ENCODE peak calls at places on chromosome 13, in seven cellular contexts. M, F, Y, N, O, B and K are unnamed samples.

GRCh38 chr13:50410921-50411712 is 395.9 kb downstream of the KCNRG start:
- DNase-seq in F (peak), O (no peak), N (no peak), B (no peak), Y (no peak), M (no peak), K (no peak)

GRCh38 chr13:63631006-63631405 is 2215.4 kb upstream of the PCDH20 start:
- DNase-seq in M (no peak), N (no peak), F (no peak), B (no peak), O (no peak), Y (no peak), K (no peak)

GRCh38 chr13:54574791-54575190 is 1546.2 kb downstream of the OLFM4 start:
- DNase-seq in B (no peak), O (no peak), F (no peak), Y (no peak), M (no peak), N (no peak), K (no peak)

GRCh38 chr13:109666656-109667448 is 119.5 kb downstream of the IRS2 start:
- DNase-seq in F (no peak), Y (no peak), M (no peak), N (no peak), B (no peak), O (no peak), K (no peak)

GRCh38 chr13:20461481-20461859 is 64.2 kb downstream of the CRYL1 start:
- DNase-seq in N (no peak), B (peak), F (peak), Y (no peak), O (no peak), M (no peak), K (no peak)

GRCh38 chr13:48647625-48648024 is 6.1 kb upstream of the CYSLTR2 start:
- DNase-seq in O (no peak), B (no peak), N (no peak), M (no peak), Y (no peak), F (no peak), K (no peak)

GRCh38 chr13:113305208-113305607 is 8.2 kb downstream of the LAMP1 start:
- DNase-seq in Y (no peak), N (no peak), O (no peak), B (no peak), F (no peak), M (no peak), K (no peak)

GRCh38 chr13:30371649-30372265 is 50.5 kb upstream of the UBE2L5 start:
- DNase-seq in N (no peak), F (peak), Y (peak), B (peak), M (no peak), O (peak), K (no peak)

GRCh38 chr13:110263906-110264305 is 43.1 kb downstream of the COL4A1 start:
- DNase-seq in N (no peak), Y (no peak), B (no peak), O (no peak), M (no peak), F (no peak), K (no peak)

GRCh38 chr13:26882731-26883130 is 122.1 kb upstream of the GPR12 start:
- DNase-seq in Y (no peak), B (no peak), N (no peak), M (no peak), O (no peak), F (no peak), K (no peak)

GRCh38 chr13:28743045-28743444 is 24.3 kb upstream of the SLC46A3 start:
- DNase-seq in O (no peak), M (no peak), B (no peak), Y (no peak), F (no peak), N (no peak), K (no peak)

GRCh38 chr13:87295636-87296035 is 375.5 kb upstream of the SLITRK5 start:
- DNase-seq in O (no peak), N (no peak), B (no peak), Y (no peak), M (no peak), F (no peak), K (no peak)

GRCh38 chr13:76210262-76210661 is 574.1 kb downstream of the LMO7 start:
- DNase-seq in M (no peak), O (no peak), Y (no peak), F (no peak), B (no peak), N (no peak), K (no peak)

GRCh38 chr13:75770164-75771145 is 134.3 kb downstream of the LMO7 start:
- DNase-seq in N (no peak), F (no peak), M (no peak), O (no peak), Y (no peak), B (no peak), K (no peak)

GRCh38 chr13:29591310-29591709 is 4.2 kb downstream of the SLC7A1 start:
- DNase-seq in M (no peak), B (no peak), F (no peak), N (no peak), O (no peak), Y (no peak), K (no peak)

GRCh38 chr13:41956272-41956671 is 4.6 kb downstream of the VWA8 start:
- DNase-seq in B (no peak), M (no peak), F (no peak), O (no peak), N (no peak), Y (no peak), K (no peak)

GRCh38 chr13:112744306-112745021 is 54.6 kb downstream of the ATP11A start:
- DNase-seq in O (no peak), F (no peak), B (no peak), N (peak), Y (no peak), M (no peak), K (no peak)

GRCh38 chr13:23086951-23087350 is 93.8 kb upstream of the SGCG start:
- DNase-seq in B (no peak), N (no peak), M (no peak), Y (no peak), F (no peak), O (no peak), K (no peak)

GRCh38 chr13:99902657-99903056 is 68.9 kb downstream of the ZIC5 start:
- DNase-seq in F (no peak), Y (no peak), M (no peak), B (no peak), O (no peak), N (no peak), K (no peak)

GRCh38 chr13:35549481-35549880 is 73.0 kb upstream of the MAB21L1 start:
- DNase-seq in F (no peak), Y (no peak), N (no peak), O (no peak), M (no peak), B (no peak), K (no peak)

GRCh38 chr13:91383836-91384235 is 14.6 kb upstream of the GPC5 start:
- DNase-seq in B (no peak), F (no peak), O (no peak), N (no peak), M (no peak), Y (no peak), K (no peak)

GRCh38 chr13:110340812-110341444 is 33.8 kb downstream of the COL4A2 start:
- DNase-seq in B (peak), F (peak), M (no peak), N (no peak), Y (peak), O (peak), K (no peak)

GRCh38 chr13:40762849-40763248 is 8.1 kb downstream of the MRPS31 start:
- DNase-seq in Y (no peak), O (no peak), N (no peak), M (no peak), B (no peak), F (no peak), K (no peak)

GRCh38 chr13:25462301-25463125 is 90.7 kb downstream of the ATP8A2 start:
- DNase-seq in B (no peak), M (no peak), O (no peak), F (no peak), N (no peak), Y (no peak), K (no peak)

GRCh38 chr13:76812206-76812882 is 73.9 kb downstream of the KCTD12 start:
- DNase-seq in O (peak), B (no peak), Y (no peak), N (no peak), F (no peak), M (no peak), K (no peak)

GRCh38 chr13:101488734-101489133 is 36.3 kb downstream of the ITGBL1 start:
- DNase-seq in Y (no peak), B (no peak), M (no peak), F (no peak), O (no peak), N (no peak), K (no peak)

GRCh38 chr13:104372128-104372527 is 1305.9 kb upstream of the SLC10A2 start:
- DNase-seq in O (no peak), B (no peak), F (no peak), Y (no peak), M (no peak), N (no peak), K (no peak)

GRCh38 chr13:23744315-23744714 is 144.9 kb downstream of the MIPEP start:
- DNase-seq in O (no peak), B (no peak), F (no peak), M (no peak), N (no peak), Y (no peak), K (no peak)

GRCh38 chr13:27636624-27637288 is 15.1 kb downstream of the POLR1D start:
- DNase-seq in Y (no peak), N (no peak), O (no peak), F (no peak), B (no peak), M (no peak), K (no peak)

GRCh38 chr13:35927554-35927953 is 203.6 kb downstream of the DCLK1 start:
- DNase-seq in B (no peak), F (no peak), Y (no peak), M (no peak), N (no peak), O (no peak), K (no peak)

GRCh38 chr13:113095146-113096051 is 10.2 kb upstream of the F7 start:
- DNase-seq in O (no peak), F (no peak), M (no peak), Y (no peak), N (no peak), B (no peak), K (no peak)

GRCh38 chr13:79880820-79881219 is 399.9 kb downstream of the NDFIP2 start:
- DNase-seq in N (no peak), B (no peak), Y (no peak), F (no peak), M (no peak), O (no peak), K (no peak)